ENCODE peak calls at places on chromosomes 16 and 17, in six cellular contexts. One of them, this sample, is unnamed. For H3K9me3, the result is how much of the 10 kb centered on the place peaks cover.

GRCh38 chr16:68548947-68549346 is 9.9 kb downstream of the ZFP90 start:
- DNase-seq in psoas muscle: no peak
- DNase-seq in mesenchymal stem cell: no peak
- DNase-seq in CD4-positive, CD25-positive, alpha-beta regulatory T cell: peak
- DNase-seq in CD8-positive, alpha-beta memory T cell: peak
- DNase-seq in lung: no peak
- DNase-seq in this sample: no peak

GRCh38 chr16:69542974-69543373 is 22.8 kb upstream of the NFAT5 start:
- DNase-seq in lung: no peak
- DNase-seq in CD4-positive, CD25-positive, alpha-beta regulatory T cell: no peak
- DNase-seq in psoas muscle: no peak
- DNase-seq in mesenchymal stem cell: no peak
- DNase-seq in CD8-positive, alpha-beta memory T cell: no peak
- DNase-seq in this sample: peak

GRCh38 chr17:8384801-8385335 is 1.9 kb upstream of the RPL26 start:
- DNase-seq in psoas muscle: no peak
- DNase-seq in lung: no peak
- DNase-seq in mesenchymal stem cell: peak
- DNase-seq in CD8-positive, alpha-beta memory T cell: no peak
- DNase-seq in CD4-positive, CD25-positive, alpha-beta regulatory T cell: no peak
- DNase-seq in this sample: peak

GRCh38 chr17:10638151-10638550 is 19.0 kb downstream of the MYH3 start:
- DNase-seq in lung: no peak
- DNase-seq in psoas muscle: no peak
- DNase-seq in CD8-positive, alpha-beta memory T cell: no peak
- DNase-seq in mesenchymal stem cell: no peak
- DNase-seq in CD4-positive, CD25-positive, alpha-beta regulatory T cell: no peak
- DNase-seq in this sample: no peak

GRCh38 chr17:13107726-13108235 is 90.0 kb upstream of the ELAC2 start:
- DNase-seq in lung: no peak
- DNase-seq in psoas muscle: no peak
- DNase-seq in CD8-positive, alpha-beta memory T cell: no peak
- DNase-seq in CD4-positive, CD25-positive, alpha-beta regulatory T cell: no peak
- DNase-seq in mesenchymal stem cell: no peak
- DNase-seq in this sample: no peak

GRCh38 chr16:1947369-1947670 is 4.3 kb upstream of the MSRB1 start:
- DNase-seq in CD4-positive, CD25-positive, alpha-beta regulatory T cell: no peak
- DNase-seq in lung: no peak
- DNase-seq in CD8-positive, alpha-beta memory T cell: no peak
- DNase-seq in mesenchymal stem cell: no peak
- DNase-seq in psoas muscle: no peak
- DNase-seq in this sample: no peak

GRCh38 chr16:66427451-66427860 is 361 bp downstream of the BEAN1 start:
- DNase-seq in psoas muscle: no peak
- DNase-seq in mesenchymal stem cell: no peak
- DNase-seq in CD8-positive, alpha-beta memory T cell: no peak
- DNase-seq in lung: no peak
- DNase-seq in CD4-positive, CD25-positive, alpha-beta regulatory T cell: no peak
- DNase-seq in this sample: no peak

GRCh38 chr16:65453646-65454045 is 331.8 kb upstream of the CDH11 start:
- DNase-seq in CD4-positive, CD25-positive, alpha-beta regulatory T cell: no peak
- DNase-seq in lung: no peak
- DNase-seq in mesenchymal stem cell: no peak
- DNase-seq in CD8-positive, alpha-beta memory T cell: no peak
- DNase-seq in psoas muscle: no peak
- DNase-seq in this sample: no peak

GRCh38 chr17:16301963-16302855 is 51.1 kb downstream of the CENPV start:
- DNase-seq in lung: peak
- DNase-seq in CD8-positive, alpha-beta memory T cell: no peak
- DNase-seq in mesenchymal stem cell: no peak
- DNase-seq in CD4-positive, CD25-positive, alpha-beta regulatory T cell: no peak
- DNase-seq in psoas muscle: no peak
- DNase-seq in this sample: no peak

GRCh38 chr16:31876955-31877828 is 3.6 kb downstream of the ZNF267 start:
- DNase-seq in CD4-positive, CD25-positive, alpha-beta regulatory T cell: peak
- DNase-seq in lung: no peak
- DNase-seq in psoas muscle: no peak
- DNase-seq in CD8-positive, alpha-beta memory T cell: peak
- DNase-seq in mesenchymal stem cell: peak
- DNase-seq in this sample: peak

GRCh38 chr16:9134739-9135138 is 43.3 kb downstream of the HAPSTR1 start:
- DNase-seq in CD4-positive, CD25-positive, alpha-beta regulatory T cell: peak
- DNase-seq in lung: no peak
- DNase-seq in psoas muscle: peak
- DNase-seq in mesenchymal stem cell: peak
- DNase-seq in CD8-positive, alpha-beta memory T cell: peak
- DNase-seq in this sample: peak

GRCh38 chr17:45584092-45585036 is 93.8 kb upstream of the PLEKHM1 start:
- DNase-seq in CD4-positive, CD25-positive, alpha-beta regulatory T cell: peak
- DNase-seq in lung: peak
- DNase-seq in CD8-positive, alpha-beta memory T cell: peak
- DNase-seq in mesenchymal stem cell: peak
- DNase-seq in psoas muscle: peak
- DNase-seq in this sample: peak

GRCh38 chr17:48202945-48203344 is 95.4 kb downstream of the SNX11 start:
- DNase-seq in mesenchymal stem cell: peak
- DNase-seq in psoas muscle: no peak
- DNase-seq in lung: no peak
- DNase-seq in CD4-positive, CD25-positive, alpha-beta regulatory T cell: no peak
- DNase-seq in CD8-positive, alpha-beta memory T cell: no peak
- DNase-seq in this sample: no peak

GRCh38 chr16:14509055-14509454 is 121.0 kb downstream of the PARN start:
- DNase-seq in psoas muscle: no peak
- DNase-seq in lung: no peak
- DNase-seq in mesenchymal stem cell: peak
- DNase-seq in CD4-positive, CD25-positive, alpha-beta regulatory T cell: no peak
- DNase-seq in CD8-positive, alpha-beta memory T cell: no peak
- DNase-seq in this sample: peak

DNA sequence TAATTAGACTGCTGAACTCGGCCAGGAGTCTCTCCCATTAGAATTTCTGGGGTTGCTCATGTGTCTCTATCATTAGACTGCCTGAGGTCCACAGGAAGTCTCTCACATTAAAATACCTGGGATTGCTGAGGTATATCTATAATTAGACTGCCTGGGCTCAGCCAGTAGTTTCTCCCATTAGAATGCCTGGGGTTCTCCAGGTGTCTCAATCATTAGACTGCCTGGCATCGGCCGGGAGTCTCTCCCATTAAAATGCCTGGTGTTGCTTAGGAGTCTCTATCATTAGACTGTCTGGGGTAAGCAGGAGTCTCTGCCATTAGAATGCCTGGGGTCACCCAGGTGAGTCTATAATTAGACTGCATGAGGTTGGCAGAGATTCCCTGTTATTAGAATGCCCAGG is 2233.4 kb downstream of the TP53TG3F start:
- DNase-seq in psoas muscle: no peak
- DNase-seq in lung: no peak
- DNase-seq in CD4-positive, CD25-positive, alpha-beta regulatory T cell: no peak
- DNase-seq in mesenchymal stem cell: no peak
- DNase-seq in CD8-positive, alpha-beta memory T cell: no peak
- DNase-seq in this sample: no peak
- H3K9me3 ChIP-seq in psoas muscle: under half
- H3K9me3 ChIP-seq in lung: under half
- H3K9me3 ChIP-seq in CD4-positive, CD25-positive, alpha-beta regulatory T cell: under half
- H3K9me3 ChIP-seq in mesenchymal stem cell: under half
- H3K9me3 ChIP-seq in CD8-positive, alpha-beta memory T cell: under half
- H3K9me3 ChIP-seq in this sample: under half

DNA sequence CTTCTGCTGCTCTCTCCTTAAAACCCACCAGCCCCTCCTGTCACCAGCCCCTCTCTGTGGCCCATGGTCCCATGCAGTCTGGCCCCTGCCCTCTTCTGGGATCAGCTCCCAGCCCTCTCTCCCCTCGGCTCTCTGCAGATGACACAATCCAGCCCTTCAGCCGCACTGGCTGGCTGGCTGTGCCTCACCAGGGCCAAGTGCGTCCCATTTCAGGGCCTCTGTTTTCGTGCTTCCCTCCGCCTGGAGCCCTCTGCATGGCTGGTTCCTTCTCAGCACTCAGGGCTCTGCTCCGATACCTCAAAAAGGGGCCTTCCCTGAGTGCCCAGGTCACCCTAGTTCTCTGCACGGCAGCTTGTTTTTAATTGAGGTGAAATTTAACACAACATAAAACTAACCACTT is 124.3 kb downstream of the SOCS1 start:
- DNase-seq in mesenchymal stem cell: no peak
- DNase-seq in lung: no peak
- DNase-seq in psoas muscle: no peak
- DNase-seq in CD4-positive, CD25-positive, alpha-beta regulatory T cell: no peak
- DNase-seq in CD8-positive, alpha-beta memory T cell: no peak
- DNase-seq in this sample: no peak
- H3K9me3 ChIP-seq in mesenchymal stem cell: under half
- H3K9me3 ChIP-seq in lung: under half
- H3K9me3 ChIP-seq in psoas muscle: under half
- H3K9me3 ChIP-seq in CD4-positive, CD25-positive, alpha-beta regulatory T cell: under half
- H3K9me3 ChIP-seq in CD8-positive, alpha-beta memory T cell: under half
- H3K9me3 ChIP-seq in this sample: under half

GRCh38 chr16:35795361-35796029 is 2336.1 kb downstream of the TP53TG3F start:
- DNase-seq in lung: no peak
- DNase-seq in CD4-positive, CD25-positive, alpha-beta regulatory T cell: no peak
- DNase-seq in CD8-positive, alpha-beta memory T cell: no peak
- DNase-seq in mesenchymal stem cell: no peak
- DNase-seq in psoas muscle: no peak
- DNase-seq in this sample: no peak

GRCh38 chr16:35797811-35798210 is 2338.4 kb downstream of the TP53TG3F start:
- DNase-seq in lung: no peak
- DNase-seq in mesenchymal stem cell: no peak
- DNase-seq in CD8-positive, alpha-beta memory T cell: no peak
- DNase-seq in CD4-positive, CD25-positive, alpha-beta regulatory T cell: no peak
- DNase-seq in psoas muscle: no peak
- DNase-seq in this sample: no peak

GRCh38 chr16:35788381-35788780 is 2329.0 kb downstream of the TP53TG3F start:
- DNase-seq in lung: no peak
- DNase-seq in mesenchymal stem cell: no peak
- DNase-seq in psoas muscle: no peak
- DNase-seq in CD4-positive, CD25-positive, alpha-beta regulatory T cell: no peak
- DNase-seq in CD8-positive, alpha-beta memory T cell: no peak
- DNase-seq in this sample: no peak

DNA sequence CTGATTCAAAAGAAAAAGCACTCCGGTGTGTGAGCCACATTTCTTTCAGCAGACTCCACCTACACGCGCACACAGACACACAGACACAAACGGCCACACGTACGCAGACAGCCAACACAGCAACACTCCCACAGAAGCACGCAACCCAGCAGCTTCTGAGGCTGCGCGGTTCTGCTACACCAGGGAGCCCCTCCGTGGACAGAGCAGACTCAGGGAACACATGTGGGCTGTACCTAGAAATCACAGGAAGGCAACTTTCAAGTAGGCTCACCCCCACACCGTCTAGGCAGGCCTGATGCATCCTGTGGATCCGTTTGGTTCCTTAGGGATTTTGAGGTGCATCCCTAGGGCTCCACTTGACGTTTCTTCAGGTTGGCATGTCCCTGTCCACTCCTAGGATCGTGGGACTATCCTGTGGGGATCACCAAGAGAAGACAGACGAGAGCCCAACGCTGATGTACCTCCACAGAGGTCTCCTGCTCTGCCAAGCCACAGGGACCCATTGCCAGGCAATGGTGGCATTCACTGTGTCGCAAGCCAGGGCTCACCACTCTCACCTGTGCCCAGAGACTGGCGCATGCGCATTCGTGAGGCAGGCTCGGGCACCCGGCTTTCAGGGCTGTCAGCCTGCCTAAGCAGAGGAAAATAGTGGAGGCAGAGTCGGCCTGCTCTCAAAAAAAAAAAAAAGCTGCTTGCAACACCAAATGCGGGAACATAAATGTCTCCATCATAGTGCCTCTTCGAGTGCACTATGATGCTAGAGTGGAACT is 2333.3 kb downstream of the TP53TG3F start:
- DNase-seq in psoas muscle: no peak
- DNase-seq in mesenchymal stem cell: no peak
- DNase-seq in CD4-positive, CD25-positive, alpha-beta regulatory T cell: no peak
- DNase-seq in CD8-positive, alpha-beta memory T cell: no peak
- DNase-seq in lung: no peak
- DNase-seq in this sample: no peak
- H3K9me3 ChIP-seq in psoas muscle: under half
- H3K9me3 ChIP-seq in mesenchymal stem cell: under half
- H3K9me3 ChIP-seq in CD4-positive, CD25-positive, alpha-beta regulatory T cell: half or more
- H3K9me3 ChIP-seq in CD8-positive, alpha-beta memory T cell: under half
- H3K9me3 ChIP-seq in lung: under half
- H3K9me3 ChIP-seq in this sample: under half

DNA sequence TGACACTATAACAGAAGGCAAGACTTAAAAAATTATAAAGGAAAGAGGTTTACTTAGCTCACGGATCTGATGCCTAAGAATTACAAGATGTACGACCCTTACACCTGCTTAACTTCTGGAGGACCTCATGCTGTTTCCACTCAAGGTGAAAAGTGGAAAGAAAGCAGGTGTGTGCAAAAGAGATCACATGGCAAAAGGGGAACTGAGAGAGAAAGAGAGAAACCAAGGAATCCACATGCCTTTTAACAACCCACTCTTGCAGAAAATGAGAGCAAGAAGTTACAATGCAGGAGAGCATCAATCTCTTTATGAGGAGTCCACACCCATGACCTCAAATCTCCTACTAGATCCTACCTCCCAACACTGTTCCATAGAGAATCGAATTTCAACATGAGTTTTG is 2382.2 kb downstream of the TP53TG3F start:
- DNase-seq in psoas muscle: no peak
- DNase-seq in CD8-positive, alpha-beta memory T cell: no peak
- DNase-seq in lung: no peak
- DNase-seq in CD4-positive, CD25-positive, alpha-beta regulatory T cell: no peak
- DNase-seq in mesenchymal stem cell: no peak
- DNase-seq in this sample: no peak
- H3K9me3 ChIP-seq in psoas muscle: under half
- H3K9me3 ChIP-seq in CD8-positive, alpha-beta memory T cell: under half
- H3K9me3 ChIP-seq in lung: under half
- H3K9me3 ChIP-seq in CD4-positive, CD25-positive, alpha-beta regulatory T cell: under half
- H3K9me3 ChIP-seq in mesenchymal stem cell: under half
- H3K9me3 ChIP-seq in this sample: under half

GRCh38 chr17:69609495-69610315 is 195.2 kb downstream of the MAP2K6 start:
- DNase-seq in psoas muscle: no peak
- DNase-seq in CD4-positive, CD25-positive, alpha-beta regulatory T cell: no peak
- DNase-seq in lung: no peak
- DNase-seq in mesenchymal stem cell: peak
- DNase-seq in CD8-positive, alpha-beta memory T cell: no peak
- DNase-seq in this sample: peak
- H3K9me3 ChIP-seq in psoas muscle: under half
- H3K9me3 ChIP-seq in CD4-positive, CD25-positive, alpha-beta regulatory T cell: under half
- H3K9me3 ChIP-seq in lung: under half
- H3K9me3 ChIP-seq in mesenchymal stem cell: under half
- H3K9me3 ChIP-seq in CD8-positive, alpha-beta memory T cell: under half
- H3K9me3 ChIP-seq in this sample: under half

DNA sequence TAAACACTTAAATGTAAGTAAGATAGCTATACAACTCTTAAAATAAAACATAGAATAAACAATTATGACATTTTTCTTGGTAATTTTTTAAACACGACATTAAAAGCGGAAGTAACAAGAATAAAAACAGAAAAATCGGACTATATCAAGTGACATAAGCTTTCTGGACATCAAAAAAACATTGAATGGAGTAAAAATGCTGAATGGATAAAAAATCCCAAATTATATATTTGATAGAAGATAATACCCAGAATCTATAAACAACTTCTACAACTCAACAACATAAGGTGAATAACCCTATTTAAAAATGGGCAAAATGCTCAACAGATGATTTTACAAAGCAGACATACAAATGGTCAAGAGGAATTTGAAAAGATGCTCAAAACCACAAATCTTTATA is 1866.5 kb downstream of the TP53TG3F start:
- DNase-seq in lung: no peak
- DNase-seq in mesenchymal stem cell: no peak
- DNase-seq in CD8-positive, alpha-beta memory T cell: no peak
- DNase-seq in psoas muscle: no peak
- DNase-seq in CD4-positive, CD25-positive, alpha-beta regulatory T cell: no peak
- DNase-seq in this sample: no peak
- H3K9me3 ChIP-seq in lung: under half
- H3K9me3 ChIP-seq in mesenchymal stem cell: under half
- H3K9me3 ChIP-seq in CD8-positive, alpha-beta memory T cell: under half
- H3K9me3 ChIP-seq in psoas muscle: under half
- H3K9me3 ChIP-seq in CD4-positive, CD25-positive, alpha-beta regulatory T cell: under half
- H3K9me3 ChIP-seq in this sample: under half

This sample was measured in adipocyte.